ENCODE peak calls at places on chromosomes 1 and 21, in seven cellular contexts. L is osteoblast, Y is esophagus squamous epithelium, E is foreskin fibroblast, A is RWPE2, X is GM06990, U is mesothelial cell of epicardium. P is an unnamed sample.

GRCh38 chr1:7780976-7781375 is 3.1 kb upstream of the PER3 start:
- DNase-seq in L (no peak), Y (no peak), E (no peak), A (no peak), X (no peak), U (no peak), P (no peak)

GRCh38 chr1:35001743-35002142 is 16.6 kb upstream of the TMEM35B start:
- DNase-seq in L (no peak), Y (no peak), E (no peak), A (no peak), X (no peak), U (no peak), P (no peak)

GRCh38 chr1:161182214-161182613 is 4.9 kb upstream of the B4GALT3 start:
- DNase-seq in L (no peak), Y (no peak), E (peak), A (no peak), X (peak), U (no peak), P (peak)

GRCh38 chr21:34702341-34702807 is 33.6 kb downstream of the CLIC6 start:
- DNase-seq in L (peak), Y (no peak), E (peak), A (no peak), X (no peak), U (no peak), P (no peak)

GRCh38 chr1:19042675-19043578 is 86.5 kb upstream of the IFFO2 start:
- DNase-seq in L (no peak), Y (no peak), E (no peak), A (no peak), X (no peak), U (no peak), P (peak)

GRCh38 chr1:63980706-63981407 is 207.0 kb downstream of the ROR1 start:
- DNase-seq in L (no peak), Y (no peak), E (no peak), A (no peak), X (no peak), U (no peak), P (no peak)

GRCh38 chr1:21302747-21303715 is 12.8 kb upstream of the ECE1 start:
- DNase-seq in L (no peak), Y (no peak), E (peak), A (no peak), X (no peak), U (no peak), P (no peak)

GRCh38 chr1:227779021-227779441 is 36.4 kb upstream of the PRSS38 start:
- DNase-seq in L (no peak), Y (no peak), E (no peak), A (peak), X (no peak), U (peak), P (no peak)

GRCh38 chr21:37563641-37564340 is 197.2 kb downstream of the DYRK1A start:
- DNase-seq in L (peak), Y (peak), E (peak), A (peak), X (peak), U (no peak), P (peak)

GRCh38 chr1:30478799-30479198 is 244.6 kb downstream of the MATN1 start:
- DNase-seq in L (no peak), Y (no peak), E (no peak), A (peak), X (no peak), U (peak), P (no peak)

GRCh38 chr1:181359012-181359411 is 124.3 kb upstream of the CACNA1E start:
- DNase-seq in L (no peak), Y (no peak), E (no peak), A (no peak), X (no peak), U (no peak), P (no peak)

DNA sequence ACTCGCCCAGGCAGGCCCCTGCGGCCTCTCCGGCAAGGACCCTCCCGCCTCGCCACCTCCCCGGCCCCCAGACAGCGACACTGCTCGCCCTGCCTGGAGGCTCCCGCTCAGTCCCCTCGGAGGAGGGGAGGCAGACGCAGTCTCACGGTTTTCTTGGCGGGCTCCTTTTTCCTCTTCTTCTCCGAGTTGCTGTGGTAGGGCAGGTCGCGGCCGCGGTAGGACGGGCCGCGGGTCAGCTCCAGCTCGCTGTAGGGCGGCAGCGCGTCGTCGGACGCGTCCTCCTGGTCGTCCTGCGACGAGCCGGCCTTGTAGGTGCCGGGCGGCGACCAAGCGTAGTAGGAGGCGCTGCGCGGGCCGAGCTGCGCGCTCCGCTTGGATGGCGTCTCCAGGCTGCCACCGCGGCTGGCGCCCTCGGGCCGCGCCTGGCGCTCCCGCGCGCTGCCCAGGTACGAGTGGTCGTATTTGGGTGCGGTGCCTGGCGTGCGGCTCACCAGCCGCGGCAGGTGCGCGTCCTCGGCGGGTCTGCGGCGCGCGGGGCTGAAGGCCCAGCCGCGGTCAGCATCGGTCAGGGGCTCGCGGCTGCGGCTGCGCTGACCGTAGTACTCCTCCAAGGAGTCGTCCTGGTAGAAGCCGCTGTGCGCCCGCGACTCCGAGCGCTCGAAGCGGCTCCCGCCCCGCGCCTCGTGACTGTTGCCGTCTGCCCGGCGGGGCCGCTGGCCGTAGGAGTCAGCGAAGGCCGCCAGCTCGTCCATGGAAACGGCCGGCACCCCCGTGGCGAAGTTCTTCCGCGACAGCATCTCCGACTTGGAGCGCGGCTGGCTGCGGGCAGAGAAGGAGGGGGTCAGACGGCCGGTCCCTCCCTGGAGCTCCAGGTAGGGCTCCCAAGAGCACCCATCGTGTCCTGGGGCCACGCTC is 44.8 kb upstream of the TADA1 start:
- DNase-seq in L (peak), Y (no peak), E (no peak), A (peak), X (no peak), U (peak), P (peak)
- TF ChIP-seq CTCF in L (no peak), Y (no peak), E (no peak), A (no peak), X (no peak), U (no peak), P (no peak)

GRCh38 chr1:178886551-178886950 is 15.7 kb upstream of the ANGPTL1 start:
- DNase-seq in L (no peak), Y (no peak), E (no peak), A (no peak), X (no peak), U (no peak), P (no peak)

GRCh38 chr1:178881950-178882349 is 11.1 kb upstream of the ANGPTL1 start:
- DNase-seq in L (peak), Y (no peak), E (no peak), A (no peak), X (no peak), U (no peak), P (no peak)

GRCh38 chr1:178885869-178886268 is 15.0 kb upstream of the ANGPTL1 start:
- DNase-seq in L (no peak), Y (no peak), E (no peak), A (no peak), X (no peak), U (no peak), P (no peak)
- TF ChIP-seq CTCF in L (no peak), Y (no peak), E (no peak), A (no peak), X (no peak), U (no peak), P (no peak)

GRCh38 chr1:237672748-237673147 is 218.0 kb downstream of the ZP4 start:
- DNase-seq in L (no peak), Y (no peak), E (no peak), A (no peak), X (no peak), U (no peak), P (no peak)
- TF ChIP-seq CTCF in L (no peak), Y (no peak), E (no peak), A (peak), X (peak), U (no peak), P (no peak)

GRCh38 chr1:108124622-108125311 is 75.4 kb downstream of the SLC25A24 start:
- DNase-seq in L (no peak), Y (no peak), E (no peak), A (no peak), X (no peak), U (no peak), P (no peak)
- TF ChIP-seq CTCF in L (no peak), Y (no peak), E (no peak), A (no peak), X (no peak), U (no peak), P (no peak)

GRCh38 chr1:212820969-212821368 is 26.5 kb downstream of the SPATA45 start:
- DNase-seq in L (peak), Y (no peak), E (no peak), A (no peak), X (no peak), U (no peak), P (no peak)

GRCh38 chr1:212816567-212817278 is 25.0 kb downstream of the TATDN3 start:
- DNase-seq in L (peak), Y (no peak), E (no peak), A (no peak), X (no peak), U (no peak), P (no peak)

GRCh38 chr1:212819704-212820103 is 27.7 kb downstream of the SPATA45 start:
- DNase-seq in L (no peak), Y (no peak), E (peak), A (no peak), X (peak), U (no peak), P (peak)

GRCh38 chr1:212814548-212814947 is 22.9 kb downstream of the TATDN3 start:
- DNase-seq in L (no peak), Y (no peak), E (no peak), A (no peak), X (no peak), U (no peak), P (no peak)

DNA sequence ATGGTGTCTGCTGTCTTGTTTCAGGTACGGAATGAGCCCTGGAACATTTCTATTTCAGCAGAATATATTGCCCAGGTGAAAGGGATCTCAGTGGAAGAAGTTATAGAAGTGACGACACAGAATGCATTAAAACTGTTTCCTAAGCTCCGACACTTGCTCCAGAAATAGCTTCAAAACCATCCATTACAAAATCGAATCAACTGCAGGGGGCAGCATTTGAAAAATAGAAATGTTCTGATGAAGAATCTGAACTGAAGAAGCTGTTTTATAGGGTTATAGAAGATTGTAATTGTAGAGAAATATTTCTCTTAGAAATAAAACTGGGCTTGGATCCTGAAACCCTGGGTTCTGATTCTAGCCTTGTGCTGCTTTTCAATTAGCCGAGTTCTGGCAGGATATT is 23.3 kb downstream of the TATDN3 start:
- DNase-seq in L (no peak), Y (no peak), E (no peak), A (no peak), X (no peak), U (no peak), P (no peak)
- TF ChIP-seq CTCF in L (peak), Y (no peak), E (peak), A (no peak), X (peak), U (peak), P (no peak)

DNA sequence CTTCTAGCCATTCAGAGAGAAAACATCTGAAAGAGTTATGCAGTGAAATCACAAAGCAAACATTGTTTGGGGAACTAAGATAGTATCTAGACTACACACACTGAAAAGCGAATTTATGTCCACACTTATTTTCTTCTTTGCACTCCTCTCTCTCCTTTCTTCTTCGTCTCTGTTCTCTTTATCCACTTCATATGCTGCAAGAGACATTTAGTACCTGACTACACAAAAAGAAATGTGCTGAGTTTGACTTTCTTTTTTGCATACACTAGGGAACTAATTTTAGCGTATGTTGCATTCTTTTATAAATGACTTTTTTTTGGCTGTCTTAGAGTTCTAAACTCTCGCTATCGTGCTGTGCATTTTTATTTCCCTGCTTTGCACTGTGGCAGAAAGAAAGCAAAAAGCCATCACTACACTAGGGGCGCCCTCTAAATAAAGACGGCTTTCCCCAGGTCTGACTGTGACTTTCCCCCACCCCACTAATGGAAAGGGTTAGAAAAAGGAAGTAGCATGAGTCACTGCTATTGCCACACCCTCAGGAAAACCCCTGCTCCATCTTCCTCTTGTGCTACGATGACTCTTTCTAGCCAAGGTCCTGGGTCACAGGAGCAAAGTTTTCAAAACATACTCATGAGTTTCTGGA is 65.7 kb downstream of the MAP3K7CL start:
- DNase-seq in L (peak), Y (no peak), E (peak), A (peak), X (peak), U (no peak), P (peak)
- TF ChIP-seq CTCF in L (peak), Y (no peak), E (peak), A (peak), X (peak), U (no peak), P (peak)

GRCh38 chr1:152497273-152497672 is 13.3 kb upstream of the LCE5A start:
- DNase-seq in L (no peak), Y (no peak), E (no peak), A (no peak), X (no peak), U (no peak), P (no peak)

GRCh38 chr1:152495066-152495675 is 15.4 kb upstream of the LCE5A start:
- DNase-seq in L (no peak), Y (no peak), E (no peak), A (no peak), X (no peak), U (no peak), P (peak)
- TF ChIP-seq CTCF in L (peak), Y (no peak), E (peak), A (peak), X (peak), U (no peak), P (peak)

DNA sequence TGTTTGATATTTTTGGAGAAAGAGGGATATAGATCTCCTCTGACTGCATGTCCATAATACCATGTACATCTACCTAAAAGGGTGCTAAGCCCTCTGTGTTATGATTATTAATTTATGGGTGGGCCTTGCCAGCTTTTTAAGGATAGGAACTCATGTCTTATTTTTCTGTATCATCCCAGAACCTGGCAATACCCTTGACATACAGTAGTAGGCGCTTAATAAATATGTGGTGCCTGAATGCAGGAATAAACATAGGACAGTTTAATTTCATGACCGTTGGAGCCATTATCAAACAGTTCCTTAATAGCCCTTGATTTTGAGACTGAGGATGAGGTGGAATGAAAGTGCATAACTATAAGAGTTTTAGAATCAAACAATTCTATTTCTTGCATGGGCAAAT is 12.5 kb upstream of the ATP6V1G3 start:
- DNase-seq in L (no peak), Y (no peak), E (no peak), A (no peak), X (no peak), U (no peak), P (no peak)
- TF ChIP-seq CTCF in L (no peak), Y (no peak), E (no peak), A (no peak), X (peak), U (no peak), P (no peak)